ENCODE peak calls at places on chromosomes 16 and 17, in five cellular contexts. D is DND-41, G is right lobe of liver, C is ovary, R is lower lobe of right lung. U is an unnamed sample.

GRCh38 chr17:47225911-47226688 is 17.0 kb downstream of the MYL4 start:
- DNase-seq in R (no peak), D (no peak), C (no peak), G (no peak), U (no peak)

GRCh38 chr17:78454346-78454745 is 75.9 kb downstream of the PGS1 start:
- DNase-seq in C (no peak), G (no peak), R (no peak), D (no peak), U (no peak)

GRCh38 chr17:81037026-81037782 is 2.3 kb downstream of the BAIAP2 start:
- DNase-seq in C (no peak), G (peak), R (peak), D (no peak), U (peak)

GRCh38 chr17:73760186-73760758 is 116.0 kb upstream of the SDK2 start:
- DNase-seq in R (no peak), C (no peak), D (no peak), G (no peak), U (no peak)

GRCh38 chr17:17507465-17508011 is 11.3 kb upstream of the RASD1 start:
- DNase-seq in G (peak), C (peak), R (peak), D (no peak), U (no peak)

GRCh38 chr17:59505610-59506276 is 59.7 kb upstream of the DHX40 start:
- DNase-seq in G (no peak), C (no peak), D (no peak), R (no peak), U (no peak)

GRCh38 chr17:29789186-29790170 is 140.6 kb downstream of the SSH2 start:
- DNase-seq in G (no peak), D (no peak), C (no peak), R (peak), U (no peak)

GRCh38 chr16:74026373-74027281 is 270.0 kb upstream of the PSMD7 start:
- DNase-seq in G (no peak), C (no peak), R (no peak), D (no peak), U (no peak)

GRCh38 chr17:34464812-34465211 is 101.8 kb upstream of the CCL1 start:
- DNase-seq in R (no peak), G (no peak), D (no peak), C (no peak), U (no peak)

GRCh38 chr17:69949931-69950330 is 125.1 kb upstream of the KCNJ16 start:
- DNase-seq in D (no peak), G (no peak), R (no peak), C (no peak), U (no peak)

GRCh38 chr17:7837375-7838290 is 3.6 kb downstream of the KDM6B start:
- DNase-seq in C (no peak), R (no peak), D (no peak), G (no peak), U (no peak)

GRCh38 chr16:86498661-86499493 is 11.4 kb upstream of the FOXF1 start:
- DNase-seq in G (no peak), C (no peak), D (no peak), R (no peak), U (no peak)

GRCh38 chr17:82772026-82772425 is 20.2 kb downstream of the TBCD start:
- DNase-seq in R (no peak), G (peak), C (no peak), D (no peak), U (peak)

GRCh38 chr17:12089809-12090384 is 69.2 kb downstream of the MAP2K4 start:
- DNase-seq in C (no peak), G (no peak), R (no peak), D (no peak), U (no peak)

GRCh38 chr17:11779906-11780305 is 181.6 kb downstream of the DNAH9 start:
- DNase-seq in G (no peak), R (no peak), D (no peak), C (no peak), U (no peak)

GRCh38 chr17:50181601-50182345 is 16.0 kb downstream of the SGCA start:
- DNase-seq in C (no peak), R (no peak), D (no peak), G (no peak), U (no peak)
- TF ChIP-seq CTCF in C (no peak), R (no peak), D (no peak), G (no peak), U (no peak)

GRCh38 chr17:21171970-21172510 is 41.9 kb downstream of the TMEM11 start:
- DNase-seq in G (no peak), D (no peak), R (no peak), C (no peak), U (no peak)
- H3K4me3 ChIP-seq in G (no peak), D (no peak), R (no peak), C (no peak), U (no peak)

DNA sequence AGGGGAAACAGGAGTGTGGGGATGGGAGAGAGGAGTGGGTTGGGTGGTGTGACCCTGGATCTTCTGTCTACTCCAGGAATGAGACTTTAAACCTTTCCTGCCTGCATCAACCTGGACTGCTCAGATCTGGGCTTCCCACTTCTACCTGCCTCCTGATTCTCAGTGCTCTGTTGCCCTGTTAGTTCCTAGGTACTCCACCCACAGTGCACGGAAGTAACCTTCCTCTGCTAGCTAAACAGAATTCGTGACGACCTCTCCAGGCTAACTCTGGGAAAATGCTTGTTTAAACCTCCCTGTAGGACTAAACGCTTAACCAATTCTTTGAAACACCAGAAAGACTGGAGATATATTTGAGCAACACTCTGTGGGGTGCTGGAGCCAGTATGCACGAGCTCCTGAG is 83.4 kb upstream of the CLEC3A start:
- DNase-seq in C (no peak), D (no peak), R (no peak), G (no peak), U (no peak)
- TF ChIP-seq CTCF in C (no peak), D (no peak), R (no peak), G (no peak), U (no peak)

DNA sequence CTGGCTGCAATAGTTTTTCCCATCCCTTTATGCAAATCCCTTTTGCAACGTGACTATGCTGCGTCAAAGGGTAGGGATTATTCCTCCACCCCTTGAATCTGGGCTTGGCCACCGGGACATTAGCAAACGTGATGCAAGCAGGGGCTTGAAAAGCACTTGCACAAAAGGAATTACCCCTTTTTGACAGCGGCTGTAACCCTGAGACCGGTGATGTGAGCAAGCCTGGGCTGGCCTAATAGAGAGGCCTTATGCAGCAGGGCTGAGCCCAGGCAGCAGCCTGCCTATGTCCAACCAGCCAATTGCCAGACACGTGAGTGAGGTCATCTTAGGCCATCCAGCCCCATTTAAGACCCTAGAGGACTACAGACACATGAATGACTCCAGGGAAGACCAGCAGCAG is 30.4 kb upstream of the PAFAH1B1 start:
- DNase-seq in C (no peak), D (no peak), G (no peak), R (no peak), U (no peak)
- H3K4me3 ChIP-seq in C (no peak), D (no peak), G (no peak), R (no peak), U (no peak)

GRCh38 chr16:28834349-28834748 is 11.6 kb downstream of the ATXN2L start:
- DNase-seq in R (no peak), D (no peak), C (no peak), G (no peak), U (no peak)
- TF ChIP-seq CTCF in R (no peak), D (no peak), C (no peak), G (no peak), U (no peak)

U was measured in LNCaP clone FGC.